ENCODE peak calls at places on chromosomes 13 and 19, in nine cellular contexts. One of them, this sample, is unnamed.

GRCh38 chr19:48569814-48570213 is 17.8 kb downstream of the SULT2B1 start:
- DNase-seq in activated CD8-positive, alpha-beta memory T cell treated with anti-CD3 and anti-CD28 coated beads, Interleukin-2, amount 50 U/mL, for 4 hours: no peak
- DNase-seq in upper lobe of left lung: no peak
- DNase-seq in heart right ventricle: no peak
- DNase-seq in NCI-H748 treated with DMSO at 0.1 percent for 48 hours: no peak
- DNase-seq in stimulated activated CD4-positive, alpha-beta T cell treated with anti-CD3 and anti-CD28 coated beads, Interleukin-4, amount 100 ng/mL, for 1 hour: no peak
- DNase-seq in PC-9: no peak
- DNase-seq in anterior cingulate cortex: no peak
- DNase-seq in esophagus muscularis mucosa: no peak
- DNase-seq in this sample: no peak

GRCh38 chr13:23467048-23467931 is 33.8 kb upstream of the SACS start:
- DNase-seq in activated CD8-positive, alpha-beta memory T cell treated with anti-CD3 and anti-CD28 coated beads, Interleukin-2, amount 50 U/mL, for 4 hours: no peak
- DNase-seq in upper lobe of left lung: no peak
- DNase-seq in heart right ventricle: no peak
- DNase-seq in NCI-H748 treated with DMSO at 0.1 percent for 48 hours: no peak
- DNase-seq in stimulated activated CD4-positive, alpha-beta T cell treated with anti-CD3 and anti-CD28 coated beads, Interleukin-4, amount 100 ng/mL, for 1 hour: no peak
- DNase-seq in PC-9: no peak
- DNase-seq in anterior cingulate cortex: peak; percentile 31
- DNase-seq in esophagus muscularis mucosa: peak; percentile 74
- DNase-seq in this sample: no peak

GRCh38 chr13:100213576-100213975 is 124.7 kb downstream of the PCCA start:
- DNase-seq in activated CD8-positive, alpha-beta memory T cell treated with anti-CD3 and anti-CD28 coated beads, Interleukin-2, amount 50 U/mL, for 4 hours: no peak
- DNase-seq in upper lobe of left lung: no peak
- DNase-seq in heart right ventricle: no peak
- DNase-seq in NCI-H748 treated with DMSO at 0.1 percent for 48 hours: no peak
- DNase-seq in stimulated activated CD4-positive, alpha-beta T cell treated with anti-CD3 and anti-CD28 coated beads, Interleukin-4, amount 100 ng/mL, for 1 hour: no peak
- DNase-seq in PC-9: no peak
- DNase-seq in anterior cingulate cortex: no peak
- DNase-seq in esophagus muscularis mucosa: no peak
- DNase-seq in this sample: no peak

GRCh38 chr19:8592231-8593009 is 15.2 kb upstream of the MYO1F start:
- DNase-seq in activated CD8-positive, alpha-beta memory T cell treated with anti-CD3 and anti-CD28 coated beads, Interleukin-2, amount 50 U/mL, for 4 hours: peak; percentile 93
- DNase-seq in upper lobe of left lung: peak; percentile 92
- DNase-seq in heart right ventricle: peak; percentile 95
- DNase-seq in NCI-H748 treated with DMSO at 0.1 percent for 48 hours: no peak
- DNase-seq in stimulated activated CD4-positive, alpha-beta T cell treated with anti-CD3 and anti-CD28 coated beads, Interleukin-4, amount 100 ng/mL, for 1 hour: peak; percentile 93
- DNase-seq in PC-9: peak; percentile 41
- DNase-seq in anterior cingulate cortex: peak; percentile 93
- DNase-seq in esophagus muscularis mucosa: peak; percentile 99
- DNase-seq in this sample: no peak

GRCh38 chr19:20078696-20079095 is 896 bp downstream of the ZNF90 start:
- DNase-seq in activated CD8-positive, alpha-beta memory T cell treated with anti-CD3 and anti-CD28 coated beads, Interleukin-2, amount 50 U/mL, for 4 hours: no peak
- DNase-seq in upper lobe of left lung: peak; percentile 52
- DNase-seq in heart right ventricle: peak; percentile 16
- DNase-seq in NCI-H748 treated with DMSO at 0.1 percent for 48 hours: no peak
- DNase-seq in stimulated activated CD4-positive, alpha-beta T cell treated with anti-CD3 and anti-CD28 coated beads, Interleukin-4, amount 100 ng/mL, for 1 hour: peak; percentile 5
- DNase-seq in PC-9: no peak
- DNase-seq in anterior cingulate cortex: peak; percentile 8
- DNase-seq in esophagus muscularis mucosa: no peak
- DNase-seq in this sample: no peak

GRCh38 chr13:73061478-73062275 is 2.9 kb downstream of the KLF5 start:
- DNase-seq in activated CD8-positive, alpha-beta memory T cell treated with anti-CD3 and anti-CD28 coated beads, Interleukin-2, amount 50 U/mL, for 4 hours: no peak
- DNase-seq in upper lobe of left lung: no peak
- DNase-seq in heart right ventricle: no peak
- DNase-seq in NCI-H748 treated with DMSO at 0.1 percent for 48 hours: no peak
- DNase-seq in stimulated activated CD4-positive, alpha-beta T cell treated with anti-CD3 and anti-CD28 coated beads, Interleukin-4, amount 100 ng/mL, for 1 hour: no peak
- DNase-seq in PC-9: peak; percentile 70
- DNase-seq in anterior cingulate cortex: no peak
- DNase-seq in esophagus muscularis mucosa: no peak
- DNase-seq in this sample: no peak

GRCh38 chr13:29165840-29166239 is 345.7 kb downstream of the MTUS2 start:
- DNase-seq in activated CD8-positive, alpha-beta memory T cell treated with anti-CD3 and anti-CD28 coated beads, Interleukin-2, amount 50 U/mL, for 4 hours: no peak
- DNase-seq in upper lobe of left lung: no peak
- DNase-seq in heart right ventricle: no peak
- DNase-seq in NCI-H748 treated with DMSO at 0.1 percent for 48 hours: no peak
- DNase-seq in stimulated activated CD4-positive, alpha-beta T cell treated with anti-CD3 and anti-CD28 coated beads, Interleukin-4, amount 100 ng/mL, for 1 hour: no peak
- DNase-seq in PC-9: no peak
- DNase-seq in anterior cingulate cortex: no peak
- DNase-seq in esophagus muscularis mucosa: no peak
- DNase-seq in this sample: no peak

GRCh38 chr13:99657848-99658265 is 156.6 kb downstream of the TM9SF2 start:
- DNase-seq in activated CD8-positive, alpha-beta memory T cell treated with anti-CD3 and anti-CD28 coated beads, Interleukin-2, amount 50 U/mL, for 4 hours: no peak
- DNase-seq in upper lobe of left lung: peak; percentile 37
- DNase-seq in heart right ventricle: peak; percentile 21
- DNase-seq in NCI-H748 treated with DMSO at 0.1 percent for 48 hours: peak; percentile 73
- DNase-seq in stimulated activated CD4-positive, alpha-beta T cell treated with anti-CD3 and anti-CD28 coated beads, Interleukin-4, amount 100 ng/mL, for 1 hour: peak; percentile 30
- DNase-seq in PC-9: no peak
- DNase-seq in anterior cingulate cortex: peak; percentile 43
- DNase-seq in esophagus muscularis mucosa: peak; percentile 91
- DNase-seq in this sample: peak; percentile 69

GRCh38 chr19:1967087-1967608 is 26.2 kb downstream of the CSNK1G2 start:
- DNase-seq in activated CD8-positive, alpha-beta memory T cell treated with anti-CD3 and anti-CD28 coated beads, Interleukin-2, amount 50 U/mL, for 4 hours: no peak
- DNase-seq in upper lobe of left lung: no peak
- DNase-seq in heart right ventricle: no peak
- DNase-seq in NCI-H748 treated with DMSO at 0.1 percent for 48 hours: no peak
- DNase-seq in stimulated activated CD4-positive, alpha-beta T cell treated with anti-CD3 and anti-CD28 coated beads, Interleukin-4, amount 100 ng/mL, for 1 hour: peak; percentile 12
- DNase-seq in PC-9: no peak
- DNase-seq in anterior cingulate cortex: no peak
- DNase-seq in esophagus muscularis mucosa: no peak
- DNase-seq in this sample: no peak

GRCh38 chr13:77580748-77581147 is 45.2 kb downstream of the SCEL start:
- DNase-seq in activated CD8-positive, alpha-beta memory T cell treated with anti-CD3 and anti-CD28 coated beads, Interleukin-2, amount 50 U/mL, for 4 hours: no peak
- DNase-seq in upper lobe of left lung: no peak
- DNase-seq in heart right ventricle: no peak
- DNase-seq in NCI-H748 treated with DMSO at 0.1 percent for 48 hours: no peak
- DNase-seq in stimulated activated CD4-positive, alpha-beta T cell treated with anti-CD3 and anti-CD28 coated beads, Interleukin-4, amount 100 ng/mL, for 1 hour: no peak
- DNase-seq in PC-9: no peak
- DNase-seq in anterior cingulate cortex: no peak
- DNase-seq in esophagus muscularis mucosa: no peak
- DNase-seq in this sample: no peak

GRCh38 chr19:3985643-3986259 is 488 bp upstream of the EEF2 start:
- DNase-seq in activated CD8-positive, alpha-beta memory T cell treated with anti-CD3 and anti-CD28 coated beads, Interleukin-2, amount 50 U/mL, for 4 hours: no peak
- DNase-seq in upper lobe of left lung: no peak
- DNase-seq in heart right ventricle: no peak
- DNase-seq in NCI-H748 treated with DMSO at 0.1 percent for 48 hours: no peak
- DNase-seq in stimulated activated CD4-positive, alpha-beta T cell treated with anti-CD3 and anti-CD28 coated beads, Interleukin-4, amount 100 ng/mL, for 1 hour: no peak
- DNase-seq in PC-9: no peak
- DNase-seq in anterior cingulate cortex: no peak
- DNase-seq in esophagus muscularis mucosa: no peak
- DNase-seq in this sample: no peak

GRCh38 chr13:32010137-32010536 is 21.4 kb upstream of the FRY start:
- DNase-seq in activated CD8-positive, alpha-beta memory T cell treated with anti-CD3 and anti-CD28 coated beads, Interleukin-2, amount 50 U/mL, for 4 hours: no peak
- DNase-seq in upper lobe of left lung: no peak
- DNase-seq in heart right ventricle: no peak
- DNase-seq in NCI-H748 treated with DMSO at 0.1 percent for 48 hours: no peak
- DNase-seq in stimulated activated CD4-positive, alpha-beta T cell treated with anti-CD3 and anti-CD28 coated beads, Interleukin-4, amount 100 ng/mL, for 1 hour: no peak
- DNase-seq in PC-9: no peak
- DNase-seq in anterior cingulate cortex: no peak
- DNase-seq in esophagus muscularis mucosa: no peak
- DNase-seq in this sample: no peak

GRCh38 chr13:50685491-50685890 is 158.0 kb downstream of the DLEU7 start:
- DNase-seq in activated CD8-positive, alpha-beta memory T cell treated with anti-CD3 and anti-CD28 coated beads, Interleukin-2, amount 50 U/mL, for 4 hours: no peak
- DNase-seq in upper lobe of left lung: peak; percentile 45
- DNase-seq in heart right ventricle: peak; percentile 90
- DNase-seq in NCI-H748 treated with DMSO at 0.1 percent for 48 hours: peak; percentile 57
- DNase-seq in stimulated activated CD4-positive, alpha-beta T cell treated with anti-CD3 and anti-CD28 coated beads, Interleukin-4, amount 100 ng/mL, for 1 hour: no peak
- DNase-seq in PC-9: no peak
- DNase-seq in anterior cingulate cortex: peak; percentile 78
- DNase-seq in esophagus muscularis mucosa: no peak
- DNase-seq in this sample: peak; percentile 93

GRCh38 chr19:57167385-57167784 is at the start of gene DUXA:
- DNase-seq in activated CD8-positive, alpha-beta memory T cell treated with anti-CD3 and anti-CD28 coated beads, Interleukin-2, amount 50 U/mL, for 4 hours: no peak
- DNase-seq in upper lobe of left lung: no peak
- DNase-seq in heart right ventricle: no peak
- DNase-seq in NCI-H748 treated with DMSO at 0.1 percent for 48 hours: no peak
- DNase-seq in stimulated activated CD4-positive, alpha-beta T cell treated with anti-CD3 and anti-CD28 coated beads, Interleukin-4, amount 100 ng/mL, for 1 hour: no peak
- DNase-seq in PC-9: no peak
- DNase-seq in anterior cingulate cortex: no peak
- DNase-seq in esophagus muscularis mucosa: no peak
- DNase-seq in this sample: no peak

GRCh38 chr13:62014299-62014698 is 598.6 kb upstream of the PCDH20 start:
- DNase-seq in activated CD8-positive, alpha-beta memory T cell treated with anti-CD3 and anti-CD28 coated beads, Interleukin-2, amount 50 U/mL, for 4 hours: no peak
- DNase-seq in upper lobe of left lung: no peak
- DNase-seq in heart right ventricle: no peak
- DNase-seq in NCI-H748 treated with DMSO at 0.1 percent for 48 hours: peak; percentile 69
- DNase-seq in stimulated activated CD4-positive, alpha-beta T cell treated with anti-CD3 and anti-CD28 coated beads, Interleukin-4, amount 100 ng/mL, for 1 hour: no peak
- DNase-seq in PC-9: no peak
- DNase-seq in anterior cingulate cortex: no peak
- DNase-seq in esophagus muscularis mucosa: no peak
- DNase-seq in this sample: peak; percentile 50

GRCh38 chr19:6238256-6238642 is 41.5 kb downstream of the MLLT1 start:
- DNase-seq in activated CD8-positive, alpha-beta memory T cell treated with anti-CD3 and anti-CD28 coated beads, Interleukin-2, amount 50 U/mL, for 4 hours: no peak
- DNase-seq in upper lobe of left lung: no peak
- DNase-seq in heart right ventricle: no peak
- DNase-seq in NCI-H748 treated with DMSO at 0.1 percent for 48 hours: no peak
- DNase-seq in stimulated activated CD4-positive, alpha-beta T cell treated with anti-CD3 and anti-CD28 coated beads, Interleukin-4, amount 100 ng/mL, for 1 hour: no peak
- DNase-seq in PC-9: no peak
- DNase-seq in anterior cingulate cortex: no peak
- DNase-seq in esophagus muscularis mucosa: no peak
- DNase-seq in this sample: no peak

GRCh38 chr13:65638572-65639168 is 1591.5 kb downstream of the PCDH9 start:
- DNase-seq in activated CD8-positive, alpha-beta memory T cell treated with anti-CD3 and anti-CD28 coated beads, Interleukin-2, amount 50 U/mL, for 4 hours: no peak
- DNase-seq in upper lobe of left lung: no peak
- DNase-seq in heart right ventricle: no peak
- DNase-seq in NCI-H748 treated with DMSO at 0.1 percent for 48 hours: peak; percentile 54
- DNase-seq in stimulated activated CD4-positive, alpha-beta T cell treated with anti-CD3 and anti-CD28 coated beads, Interleukin-4, amount 100 ng/mL, for 1 hour: no peak
- DNase-seq in PC-9: no peak
- DNase-seq in anterior cingulate cortex: no peak
- DNase-seq in esophagus muscularis mucosa: no peak
- DNase-seq in this sample: peak; percentile 54

GRCh38 chr19:55226788-55227187 is 1.8 kb downstream of the TMEM86B start:
- DNase-seq in activated CD8-positive, alpha-beta memory T cell treated with anti-CD3 and anti-CD28 coated beads, Interleukin-2, amount 50 U/mL, for 4 hours: no peak
- DNase-seq in upper lobe of left lung: no peak
- DNase-seq in heart right ventricle: no peak
- DNase-seq in NCI-H748 treated with DMSO at 0.1 percent for 48 hours: no peak
- DNase-seq in stimulated activated CD4-positive, alpha-beta T cell treated with anti-CD3 and anti-CD28 coated beads, Interleukin-4, amount 100 ng/mL, for 1 hour: no peak
- DNase-seq in PC-9: no peak
- DNase-seq in anterior cingulate cortex: no peak
- DNase-seq in esophagus muscularis mucosa: no peak
- DNase-seq in this sample: no peak

GRCh38 chr13:49098198-49098597 is 121.9 kb upstream of the MLNR start:
- DNase-seq in activated CD8-positive, alpha-beta memory T cell treated with anti-CD3 and anti-CD28 coated beads, Interleukin-2, amount 50 U/mL, for 4 hours: no peak
- DNase-seq in upper lobe of left lung: peak; percentile 30
- DNase-seq in heart right ventricle: peak; percentile 40
- DNase-seq in NCI-H748 treated with DMSO at 0.1 percent for 48 hours: no peak
- DNase-seq in stimulated activated CD4-positive, alpha-beta T cell treated with anti-CD3 and anti-CD28 coated beads, Interleukin-4, amount 100 ng/mL, for 1 hour: no peak
- DNase-seq in PC-9: peak; percentile 91
- DNase-seq in anterior cingulate cortex: no peak
- DNase-seq in esophagus muscularis mucosa: no peak
- DNase-seq in this sample: no peak

GRCh38 chr19:45670670-45671453 is 2.8 kb downstream of the GIPR start:
- DNase-seq in activated CD8-positive, alpha-beta memory T cell treated with anti-CD3 and anti-CD28 coated beads, Interleukin-2, amount 50 U/mL, for 4 hours: peak; percentile 44
- DNase-seq in upper lobe of left lung: peak; percentile 93
- DNase-seq in heart right ventricle: peak; percentile 48
- DNase-seq in NCI-H748 treated with DMSO at 0.1 percent for 48 hours: peak; percentile 33
- DNase-seq in stimulated activated CD4-positive, alpha-beta T cell treated with anti-CD3 and anti-CD28 coated beads, Interleukin-4, amount 100 ng/mL, for 1 hour: peak; percentile 57
- DNase-seq in PC-9: peak; percentile 81
- DNase-seq in anterior cingulate cortex: peak; percentile 65
- DNase-seq in esophagus muscularis mucosa: no peak
- DNase-seq in this sample: no peak

GRCh38 chr13:23504188-23504587 is 66.0 kb upstream of the TNFRSF19 start:
- DNase-seq in activated CD8-positive, alpha-beta memory T cell treated with anti-CD3 and anti-CD28 coated beads, Interleukin-2, amount 50 U/mL, for 4 hours: no peak
- DNase-seq in upper lobe of left lung: no peak
- DNase-seq in heart right ventricle: no peak
- DNase-seq in NCI-H748 treated with DMSO at 0.1 percent for 48 hours: no peak
- DNase-seq in stimulated activated CD4-positive, alpha-beta T cell treated with anti-CD3 and anti-CD28 coated beads, Interleukin-4, amount 100 ng/mL, for 1 hour: no peak
- DNase-seq in PC-9: no peak
- DNase-seq in anterior cingulate cortex: no peak
- DNase-seq in esophagus muscularis mucosa: no peak
- DNase-seq in this sample: no peak

GRCh38 chr19:16589917-16590316 is 17.7 kb upstream of the SLC35E1 start:
- DNase-seq in activated CD8-positive, alpha-beta memory T cell treated with anti-CD3 and anti-CD28 coated beads, Interleukin-2, amount 50 U/mL, for 4 hours: no peak
- DNase-seq in upper lobe of left lung: peak; percentile 78
- DNase-seq in heart right ventricle: no peak
- DNase-seq in NCI-H748 treated with DMSO at 0.1 percent for 48 hours: no peak
- DNase-seq in stimulated activated CD4-positive, alpha-beta T cell treated with anti-CD3 and anti-CD28 coated beads, Interleukin-4, amount 100 ng/mL, for 1 hour: no peak
- DNase-seq in PC-9: no peak
- DNase-seq in anterior cingulate cortex: no peak
- DNase-seq in esophagus muscularis mucosa: no peak
- DNase-seq in this sample: peak; percentile 33

GRCh38 chr19:8308891-8309291 is 733 bp upstream of the CD320 start:
- DNase-seq in activated CD8-positive, alpha-beta memory T cell treated with anti-CD3 and anti-CD28 coated beads, Interleukin-2, amount 50 U/mL, for 4 hours: no peak
- DNase-seq in upper lobe of left lung: no peak
- DNase-seq in heart right ventricle: peak; percentile 5
- DNase-seq in NCI-H748 treated with DMSO at 0.1 percent for 48 hours: no peak
- DNase-seq in stimulated activated CD4-positive, alpha-beta T cell treated with anti-CD3 and anti-CD28 coated beads, Interleukin-4, amount 100 ng/mL, for 1 hour: no peak
- DNase-seq in PC-9: no peak
- DNase-seq in anterior cingulate cortex: no peak
- DNase-seq in esophagus muscularis mucosa: no peak
- DNase-seq in this sample: no peak

GRCh38 chr19:17467471-17468301 is 2.6 kb upstream of the SLC27A1 start:
- DNase-seq in activated CD8-positive, alpha-beta memory T cell treated with anti-CD3 and anti-CD28 coated beads, Interleukin-2, amount 50 U/mL, for 4 hours: no peak
- DNase-seq in upper lobe of left lung: no peak
- DNase-seq in heart right ventricle: no peak
- DNase-seq in NCI-H748 treated with DMSO at 0.1 percent for 48 hours: no peak
- DNase-seq in stimulated activated CD4-positive, alpha-beta T cell treated with anti-CD3 and anti-CD28 coated beads, Interleukin-4, amount 100 ng/mL, for 1 hour: no peak
- DNase-seq in PC-9: no peak
- DNase-seq in anterior cingulate cortex: no peak
- DNase-seq in esophagus muscularis mucosa: no peak
- DNase-seq in this sample: no peak

GRCh38 chr19:15623711-15624318 is 8.8 kb downstream of the CYP4F8 start:
- DNase-seq in activated CD8-positive, alpha-beta memory T cell treated with anti-CD3 and anti-CD28 coated beads, Interleukin-2, amount 50 U/mL, for 4 hours: no peak
- DNase-seq in upper lobe of left lung: no peak
- DNase-seq in heart right ventricle: no peak
- DNase-seq in NCI-H748 treated with DMSO at 0.1 percent for 48 hours: no peak
- DNase-seq in stimulated activated CD4-positive, alpha-beta T cell treated with anti-CD3 and anti-CD28 coated beads, Interleukin-4, amount 100 ng/mL, for 1 hour: no peak
- DNase-seq in PC-9: no peak
- DNase-seq in anterior cingulate cortex: no peak
- DNase-seq in esophagus muscularis mucosa: no peak
- DNase-seq in this sample: no peak

GRCh38 chr13:51453308-51453958 is 597 bp upstream of the INTS6 start:
- DNase-seq in activated CD8-positive, alpha-beta memory T cell treated with anti-CD3 and anti-CD28 coated beads, Interleukin-2, amount 50 U/mL, for 4 hours: peak; percentile 83
- DNase-seq in upper lobe of left lung: no peak
- DNase-seq in heart right ventricle: peak; percentile 85
- DNase-seq in NCI-H748 treated with DMSO at 0.1 percent for 48 hours: no peak
- DNase-seq in stimulated activated CD4-positive, alpha-beta T cell treated with anti-CD3 and anti-CD28 coated beads, Interleukin-4, amount 100 ng/mL, for 1 hour: peak; percentile 78
- DNase-seq in PC-9: no peak
- DNase-seq in anterior cingulate cortex: peak; percentile 81
- DNase-seq in esophagus muscularis mucosa: peak; percentile 94
- DNase-seq in this sample: peak; percentile 88